ENCODE peak calls at places on chromosomes 13 and 19, in ten cellular contexts. One of them, this sample, is unnamed.
A peak's percentile ranks its signal among the peaks of the same experiment; 100 is the strongest.

GRCh38 chr13:28671393-28671792 is 12.5 kb downstream of the POMP start:
- DNase-seq in activated T-cell treated with anti-CD3 and anti-CD28 coated beads for 4 hours: no peak
- DNase-seq in caudate nucleus: no peak
- DNase-seq in adrenal gland: no peak
- DNase-seq in brain microvascular endothelial cell: no peak
- DNase-seq in HCT116: no peak
- DNase-seq in mucosa of gallbladder: no peak
- DNase-seq in mesendoderm: no peak
- DNase-seq in stomach: no peak
- DNase-seq in T-helper 9 cell: no peak
- DNase-seq in this sample: no peak

GRCh38 chr13:111573801-111574200 is 253.4 kb downstream of the TEX29 start:
- DNase-seq in T-helper 9 cell: no peak
- DNase-seq in activated T-cell treated with anti-CD3 and anti-CD28 coated beads for 4 hours: no peak
- DNase-seq in stomach: no peak
- DNase-seq in mucosa of gallbladder: no peak
- DNase-seq in HCT116: no peak
- DNase-seq in adrenal gland: no peak
- DNase-seq in mesendoderm: no peak
- DNase-seq in caudate nucleus: no peak
- DNase-seq in brain microvascular endothelial cell: no peak
- DNase-seq in this sample: no peak

GRCh38 chr19:52896431-52897148 is 845 bp downstream of the ZNF320 start:
- DNase-seq in brain microvascular endothelial cell: peak; percentile 10
- DNase-seq in mesendoderm: peak; percentile 52
- DNase-seq in T-helper 9 cell: no peak
- DNase-seq in mucosa of gallbladder: peak; percentile 45
- DNase-seq in activated T-cell treated with anti-CD3 and anti-CD28 coated beads for 4 hours: no peak
- DNase-seq in adrenal gland: peak; percentile 47
- DNase-seq in HCT116: no peak
- DNase-seq in caudate nucleus: no peak
- DNase-seq in stomach: peak; percentile 57
- DNase-seq in this sample: no peak

GRCh38 chr13:109738298-109738746 is 48.1 kb downstream of the IRS2 start:
- DNase-seq in mucosa of gallbladder: no peak
- DNase-seq in activated T-cell treated with anti-CD3 and anti-CD28 coated beads for 4 hours: no peak
- DNase-seq in adrenal gland: no peak
- DNase-seq in stomach: no peak
- DNase-seq in HCT116: no peak
- DNase-seq in brain microvascular endothelial cell: no peak
- DNase-seq in mesendoderm: no peak
- DNase-seq in caudate nucleus: no peak
- DNase-seq in T-helper 9 cell: no peak
- DNase-seq in this sample: no peak

GRCh38 chr13:110546933-110547332 is 14.6 kb downstream of the RAB20 start:
- DNase-seq in mucosa of gallbladder: peak; percentile 90
- DNase-seq in stomach: peak; percentile 95
- DNase-seq in mesendoderm: no peak
- DNase-seq in adrenal gland: peak; percentile 97
- DNase-seq in T-helper 9 cell: no peak
- DNase-seq in brain microvascular endothelial cell: peak; percentile 98
- DNase-seq in caudate nucleus: no peak
- DNase-seq in HCT116: peak; percentile 84
- DNase-seq in activated T-cell treated with anti-CD3 and anti-CD28 coated beads for 4 hours: no peak
- DNase-seq in this sample: no peak

GRCh38 chr19:1553415-1553814 is 14.7 kb downstream of the MEX3D start:
- DNase-seq in adrenal gland: no peak
- DNase-seq in brain microvascular endothelial cell: no peak
- DNase-seq in caudate nucleus: no peak
- DNase-seq in mucosa of gallbladder: no peak
- DNase-seq in activated T-cell treated with anti-CD3 and anti-CD28 coated beads for 4 hours: no peak
- DNase-seq in stomach: no peak
- DNase-seq in mesendoderm: no peak
- DNase-seq in HCT116: no peak
- DNase-seq in T-helper 9 cell: no peak
- DNase-seq in this sample: no peak

GRCh38 chr13:45674908-45675307 is 27.2 kb upstream of the CBY2 start:
- DNase-seq in mucosa of gallbladder: no peak
- DNase-seq in adrenal gland: no peak
- DNase-seq in brain microvascular endothelial cell: peak; percentile 53
- DNase-seq in activated T-cell treated with anti-CD3 and anti-CD28 coated beads for 4 hours: no peak
- DNase-seq in T-helper 9 cell: no peak
- DNase-seq in mesendoderm: peak; percentile 41
- DNase-seq in HCT116: no peak
- DNase-seq in caudate nucleus: no peak
- DNase-seq in stomach: no peak
- DNase-seq in this sample: no peak

GRCh38 chr13:99133230-99133629 is 67.4 kb upstream of the UBAC2 start:
- DNase-seq in activated T-cell treated with anti-CD3 and anti-CD28 coated beads for 4 hours: no peak
- DNase-seq in mucosa of gallbladder: no peak
- DNase-seq in mesendoderm: no peak
- DNase-seq in brain microvascular endothelial cell: no peak
- DNase-seq in T-helper 9 cell: no peak
- DNase-seq in stomach: no peak
- DNase-seq in adrenal gland: no peak
- DNase-seq in caudate nucleus: no peak
- DNase-seq in HCT116: no peak
- DNase-seq in this sample: no peak

GRCh38 chr19:58084596-58085347 is 13.3 kb downstream of the ZSCAN18 start:
- DNase-seq in stomach: no peak
- DNase-seq in mesendoderm: no peak
- DNase-seq in HCT116: no peak
- DNase-seq in mucosa of gallbladder: no peak
- DNase-seq in brain microvascular endothelial cell: no peak
- DNase-seq in T-helper 9 cell: no peak
- DNase-seq in adrenal gland: no peak
- DNase-seq in activated T-cell treated with anti-CD3 and anti-CD28 coated beads for 4 hours: no peak
- DNase-seq in caudate nucleus: no peak
- DNase-seq in this sample: no peak

GRCh38 chr19:39141929-39142328 is 16.3 kb downstream of the PAK4 start:
- DNase-seq in activated T-cell treated with anti-CD3 and anti-CD28 coated beads for 4 hours: no peak
- DNase-seq in mucosa of gallbladder: no peak
- DNase-seq in adrenal gland: no peak
- DNase-seq in mesendoderm: no peak
- DNase-seq in HCT116: no peak
- DNase-seq in stomach: no peak
- DNase-seq in T-helper 9 cell: no peak
- DNase-seq in caudate nucleus: no peak
- DNase-seq in brain microvascular endothelial cell: no peak
- DNase-seq in this sample: no peak

GRCh38 chr19:46639356-46640061 is 3.5 kb upstream of the GNG8 start:
- DNase-seq in stomach: no peak
- DNase-seq in adrenal gland: no peak
- DNase-seq in brain microvascular endothelial cell: no peak
- DNase-seq in caudate nucleus: no peak
- DNase-seq in mucosa of gallbladder: peak; percentile 43
- DNase-seq in T-helper 9 cell: no peak
- DNase-seq in HCT116: no peak
- DNase-seq in activated T-cell treated with anti-CD3 and anti-CD28 coated beads for 4 hours: no peak
- DNase-seq in mesendoderm: peak; percentile 74
- DNase-seq in this sample: no peak

GRCh38 chr13:109243311-109243951 is 543.0 kb downstream of the IRS2 start:
- DNase-seq in adrenal gland: no peak
- DNase-seq in mesendoderm: peak; percentile 84
- DNase-seq in HCT116: peak; percentile 85
- DNase-seq in activated T-cell treated with anti-CD3 and anti-CD28 coated beads for 4 hours: no peak
- DNase-seq in stomach: no peak
- DNase-seq in T-helper 9 cell: no peak
- DNase-seq in caudate nucleus: no peak
- DNase-seq in brain microvascular endothelial cell: peak; percentile 88
- DNase-seq in mucosa of gallbladder: no peak
- DNase-seq in this sample: no peak

GRCh38 chr19:47538812-47539211 is 23.9 kb upstream of the NAPA start:
- DNase-seq in T-helper 9 cell: no peak
- DNase-seq in caudate nucleus: no peak
- DNase-seq in activated T-cell treated with anti-CD3 and anti-CD28 coated beads for 4 hours: no peak
- DNase-seq in mucosa of gallbladder: no peak
- DNase-seq in mesendoderm: no peak
- DNase-seq in adrenal gland: no peak
- DNase-seq in stomach: no peak
- DNase-seq in HCT116: no peak
- DNase-seq in brain microvascular endothelial cell: no peak
- DNase-seq in this sample: no peak

GRCh38 chr19:35063940-35064818 is 22.7 kb downstream of the HPN start:
- DNase-seq in brain microvascular endothelial cell: peak; percentile 29
- DNase-seq in mesendoderm: no peak
- DNase-seq in caudate nucleus: no peak
- DNase-seq in stomach: no peak
- DNase-seq in T-helper 9 cell: no peak
- DNase-seq in adrenal gland: peak; percentile 48
- DNase-seq in mucosa of gallbladder: no peak
- DNase-seq in HCT116: no peak
- DNase-seq in activated T-cell treated with anti-CD3 and anti-CD28 coated beads for 4 hours: no peak
- DNase-seq in this sample: no peak

GRCh38 chr13:46229251-46229650 is 17.5 kb downstream of the LRRC63 start:
- DNase-seq in caudate nucleus: no peak
- DNase-seq in brain microvascular endothelial cell: no peak
- DNase-seq in T-helper 9 cell: no peak
- DNase-seq in activated T-cell treated with anti-CD3 and anti-CD28 coated beads for 4 hours: no peak
- DNase-seq in stomach: no peak
- DNase-seq in HCT116: no peak
- DNase-seq in mucosa of gallbladder: no peak
- DNase-seq in mesendoderm: no peak
- DNase-seq in adrenal gland: no peak
- DNase-seq in this sample: no peak

GRCh38 chr19:17830567-17831418 is 9.5 kb upstream of the INSL3 start:
- DNase-seq in activated T-cell treated with anti-CD3 and anti-CD28 coated beads for 4 hours: no peak
- DNase-seq in brain microvascular endothelial cell: peak; percentile 81
- DNase-seq in mucosa of gallbladder: peak; percentile 91
- DNase-seq in caudate nucleus: peak; percentile 89
- DNase-seq in HCT116: peak; percentile 91
- DNase-seq in stomach: peak; percentile 90
- DNase-seq in mesendoderm: peak; percentile 94
- DNase-seq in adrenal gland: peak; percentile 76
- DNase-seq in T-helper 9 cell: peak; percentile 19
- DNase-seq in this sample: no peak

GRCh38 chr13:94761407-94761806 is 49.1 kb upstream of the SOX21 start:
- DNase-seq in mesendoderm: peak; percentile 36
- DNase-seq in stomach: no peak
- DNase-seq in mucosa of gallbladder: no peak
- DNase-seq in T-helper 9 cell: no peak
- DNase-seq in HCT116: no peak
- DNase-seq in caudate nucleus: no peak
- DNase-seq in activated T-cell treated with anti-CD3 and anti-CD28 coated beads for 4 hours: no peak
- DNase-seq in adrenal gland: no peak
- DNase-seq in brain microvascular endothelial cell: no peak
- DNase-seq in this sample: no peak

GRCh38 chr13:104314926-104315535 is 1248.8 kb upstream of the SLC10A2 start:
- DNase-seq in mucosa of gallbladder: no peak
- DNase-seq in brain microvascular endothelial cell: peak; percentile 70
- DNase-seq in stomach: no peak
- DNase-seq in adrenal gland: no peak
- DNase-seq in mesendoderm: no peak
- DNase-seq in HCT116: no peak
- DNase-seq in T-helper 9 cell: no peak
- DNase-seq in activated T-cell treated with anti-CD3 and anti-CD28 coated beads for 4 hours: no peak
- DNase-seq in caudate nucleus: no peak
- DNase-seq in this sample: no peak

GRCh38 chr19:55442372-55443044 is 592 bp downstream of the SHISA7 start:
- DNase-seq in adrenal gland: no peak
- DNase-seq in activated T-cell treated with anti-CD3 and anti-CD28 coated beads for 4 hours: no peak
- DNase-seq in brain microvascular endothelial cell: no peak
- DNase-seq in mesendoderm: no peak
- DNase-seq in mucosa of gallbladder: no peak
- DNase-seq in stomach: no peak
- DNase-seq in caudate nucleus: no peak
- DNase-seq in HCT116: no peak
- DNase-seq in T-helper 9 cell: no peak
- DNase-seq in this sample: no peak

GRCh38 chr13:62302341-62302740 is 886.7 kb upstream of the PCDH20 start:
- DNase-seq in caudate nucleus: no peak
- DNase-seq in adrenal gland: no peak
- DNase-seq in activated T-cell treated with anti-CD3 and anti-CD28 coated beads for 4 hours: no peak
- DNase-seq in brain microvascular endothelial cell: no peak
- DNase-seq in mucosa of gallbladder: no peak
- DNase-seq in HCT116: no peak
- DNase-seq in T-helper 9 cell: no peak
- DNase-seq in mesendoderm: no peak
- DNase-seq in stomach: no peak
- DNase-seq in this sample: no peak

This sample was measured in central memory CD4-positive, alpha-beta T cell.